ENCODE peak calls at places on chromosomes 7 and 10, in four cellular contexts. P, A, T and M are unnamed samples.

GRCh38 chr7:122652851-122653250 is 46.1 kb downstream of the RNF133 start:
- DNase-seq in A (no peak), P (no peak), T (no peak), M (no peak)

GRCh38 chr10:122441961-122442360 is 12.5 kb upstream of the ARMS2 start:
- DNase-seq in P (peak; percentile 77), A (peak; percentile 16), T (no peak), M (peak; percentile 58)

GRCh38 chr10:29067161-29067560 is 221.7 kb upstream of the LYZL1 start:
- DNase-seq in A (no peak), P (peak; percentile 8), T (no peak), M (no peak)

GRCh38 chr10:103800789-103801540 is 54.4 kb downstream of the SH3PXD2A start:
- DNase-seq in T (no peak), P (peak; percentile 82), A (peak; percentile 68), M (peak; percentile 18)

GRCh38 chr7:128097211-128097731 is 66.0 kb upstream of the LRRC4 start:
- DNase-seq in A (no peak), P (peak; percentile 38), T (no peak), M (no peak)

GRCh38 chr10:74150151-74151056 is at the start of gene AP3M1:
- DNase-seq in T (peak; percentile 89), P (no peak), A (no peak), M (no peak)

GRCh38 chr7:108358553-108358952 is 97.7 kb downstream of the NRCAM start:
- DNase-seq in A (peak; percentile 98), P (peak; percentile 64), T (no peak), M (peak; percentile 29)

GRCh38 chr7:55078465-55079372 is 59.9 kb downstream of the EGFR start:
- DNase-seq in P (no peak), T (peak; percentile 17), A (peak; percentile 77), M (no peak)

GRCh38 chr7:41720046-41720445 is 17.2 kb upstream of the INHBA start:
- DNase-seq in P (no peak), T (no peak), A (no peak), M (no peak)

GRCh38 chr10:3935141-3935540 is 150.1 kb upstream of the KLF6 start:
- DNase-seq in P (peak; percentile 79), A (no peak), T (no peak), M (no peak)

GRCh38 chr7:4866528-4867496 is 5.0 kb upstream of the PAPOLB start:
- DNase-seq in T (no peak), P (no peak), A (no peak), M (no peak)

GRCh38 chr10:17256026-17256425 is 28.0 kb downstream of the VIM start:
- DNase-seq in A (no peak), P (no peak), T (no peak), M (no peak)

GRCh38 chr7:20503278-20503677 is 112.2 kb upstream of the ABCB5 start:
- DNase-seq in T (no peak), A (no peak), P (no peak), M (no peak)

GRCh38 chr10:128875955-128876354 is 591.1 kb upstream of the MGMT start:
- DNase-seq in P (no peak), A (no peak), T (no peak), M (no peak)

GRCh38 chr10:6036861-6037321 is 25.3 kb downstream of the IL2RA start:
- DNase-seq in A (no peak), T (no peak), P (no peak), M (no peak)

GRCh38 chr7:105760549-105761447 is 115.6 kb downstream of the ATXN7L1 start:
- DNase-seq in A (no peak), T (no peak), P (peak; percentile 47), M (no peak)

GRCh38 chr10:89516149-89516832 is 19.1 kb downstream of the SLC16A12 start:
- DNase-seq in P (peak; percentile 98), A (no peak), T (no peak), M (no peak)

GRCh38 chr10:91124016-91124415 is 96.4 kb upstream of the PCGF5 start:
- DNase-seq in P (no peak), A (peak; percentile 3), T (no peak), M (no peak)

GRCh38 chr10:21047096-21047495 is 150.0 kb upstream of the NEBL start:
- DNase-seq in T (no peak), P (no peak), A (no peak), M (no peak)

GRCh38 chr7:4068286-4068685 is 613.8 kb upstream of the FOXK1 start:
- DNase-seq in T (no peak), P (no peak), A (no peak), M (no peak)

GRCh38 chr7:156196649-156197048 is 384.4 kb upstream of the SHH start:
- DNase-seq in P (no peak), T (no peak), A (no peak), M (no peak)

GRCh38 chr7:40839881-40840280 is 705.1 kb downstream of the SUGCT start:
- DNase-seq in A (no peak), P (peak; percentile 14), T (no peak), M (no peak)

GRCh38 chr7:24773646-24774045 is 16.4 kb upstream of the GSDME start:
- DNase-seq in P (no peak), A (no peak), T (no peak), M (no peak)

GRCh38 chr10:46551701-46552525 is 4.5 kb downstream of the GPRIN2 start:
- DNase-seq in T (no peak), A (no peak), P (no peak), M (no peak)

GRCh38 chr7:122887198-122887597 is 938 bp upstream of the CADPS2 start:
- DNase-seq in P (peak; percentile 16), T (peak; percentile 18), A (peak; percentile 66), M (peak; percentile 54)

GRCh38 chr7:48130658-48131108 is 40.6 kb upstream of the ABCA13 start:
- DNase-seq in A (no peak), P (peak; percentile 33), T (no peak), M (no peak)

GRCh38 chr7:91242097-91242846 is 22.0 kb upstream of the FZD1 start:
- DNase-seq in T (no peak), A (no peak), P (peak; percentile 66), M (no peak)

GRCh38 chr10:28818645-28819036 is 141.3 kb downstream of the BAMBI start:
- DNase-seq in T (no peak), A (no peak), P (no peak), M (no peak)

GRCh38 chr7:128827971-128828711 is 2.1 kb upstream of the FLNC start:
- DNase-seq in T (peak; percentile 51), P (peak; percentile 88), A (peak; percentile 20), M (no peak)

GRCh38 chr7:29639887-29640600 is 76.4 kb downstream of the PRR15 start:
- DNase-seq in A (no peak), T (no peak), P (no peak), M (no peak)
- TF ChIP-seq MAZ in A (no peak), T (no peak), P (no peak), M (no peak)

GRCh38 chr7:106768324-106768751 is 96.7 kb upstream of the PIK3CG start:
- DNase-seq in A (no peak), P (no peak), T (no peak), M (no peak)

GRCh38 chr7:106773228-106773627 is 91.9 kb upstream of the PIK3CG start:
- DNase-seq in T (no peak), P (no peak), A (no peak), M (peak; percentile 31)

GRCh38 chr7:106767498-106768323 is 97.4 kb upstream of the PIK3CG start:
- DNase-seq in T (no peak), A (no peak), P (peak; percentile 90), M (no peak)

GRCh38 chr7:106772655-106773108 is 92.4 kb upstream of the PIK3CG start:
- DNase-seq in T (no peak), A (no peak), P (peak; percentile 89), M (peak; percentile 42)

GRCh38 chr7:106770191-106770590 is 94.9 kb upstream of the PIK3CG start:
- DNase-seq in A (no peak), T (no peak), P (peak; percentile 96), M (no peak)
- TF ChIP-seq MAZ in A (no peak), T (no peak), P (no peak), M (no peak)

GRCh38 chr10:81000781-81001180 is 463.1 kb downstream of the SH2D4B start:
- DNase-seq in P (no peak), T (no peak), A (no peak), M (no peak)

GRCh38 chr10:81002382-81002781 is 464.7 kb downstream of the SH2D4B start:
- DNase-seq in A (no peak), T (no peak), P (no peak), M (no peak)

DNA sequence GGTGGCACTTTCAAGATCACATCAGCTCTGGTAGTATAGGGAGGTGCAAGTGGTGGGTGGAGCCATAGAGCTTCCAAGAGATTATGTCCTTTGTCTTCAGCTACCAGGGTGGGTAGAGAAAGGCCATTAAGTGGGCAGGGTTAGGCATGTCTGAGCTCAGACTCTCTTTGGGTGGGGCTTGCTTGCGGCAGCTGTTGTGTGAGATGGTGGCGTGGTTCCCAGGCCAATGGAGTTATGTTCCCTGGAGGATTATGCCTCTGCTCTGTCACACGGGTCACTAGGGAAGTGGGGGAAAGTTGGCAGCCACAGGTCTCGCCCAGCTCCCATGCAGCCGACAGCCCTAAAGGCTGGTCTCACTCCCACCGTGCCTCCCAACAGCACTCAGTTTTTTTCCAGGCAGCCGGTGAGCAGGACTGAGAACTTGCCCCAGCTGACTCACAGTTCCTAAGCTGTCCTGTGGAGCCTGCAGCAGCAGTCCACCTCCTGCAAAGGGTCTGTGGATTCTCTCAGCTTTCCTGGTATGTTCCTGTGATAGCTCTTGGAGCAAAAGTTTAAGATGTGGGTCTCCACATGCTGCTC is 459.0 kb downstream of the SH2D4B start:
- DNase-seq in A (no peak), T (no peak), P (no peak), M (no peak)
- TF ChIP-seq MAZ in A (no peak), T (no peak), P (no peak), M (no peak)

GRCh38 chr7:44283381-44284211 is 41.8 kb downstream of the CAMK2B start:
- DNase-seq in A (no peak), T (no peak), P (no peak), M (no peak)

GRCh38 chr7:44282601-44283171 is 42.7 kb downstream of the CAMK2B start:
- DNase-seq in T (no peak), A (no peak), P (no peak), M (no peak)

GRCh38 chr7:44284881-44285541 is 40.4 kb downstream of the CAMK2B start:
- DNase-seq in P (no peak), T (no peak), A (no peak), M (no peak)

GRCh38 chr7:44285561-44285960 is 39.8 kb downstream of the CAMK2B start:
- DNase-seq in T (no peak), A (no peak), P (no peak), M (no peak)

GRCh38 chr7:44284216-44284615 is 41.2 kb downstream of the CAMK2B start:
- DNase-seq in A (no peak), T (no peak), P (peak; percentile 40), M (no peak)
- TF ChIP-seq MAZ in A (no peak), T (no peak), P (no peak), M (no peak)